ENCODE peak calls at places on chromosome 12, in eight cellular contexts. L, D, M, J, F, T, S and E are unnamed samples.

GRCh38 chr12:52552055-52552454 is 890 bp downstream of the KRT71 start:
- DNase-seq in J (no peak), D (no peak), M (no peak), F (peak; percentile 37), L (no peak), T (no peak), S (no peak), E (peak; percentile 38)

GRCh38 chr12:3152013-3152412 is 74.8 kb downstream of the TSPAN9 start:
- DNase-seq in L (no peak), D (no peak), S (no peak), M (no peak), J (no peak), F (no peak), T (no peak), E (peak; percentile 92)

GRCh38 chr12:59874781-59875180 is 279.0 kb downstream of the SLC16A7 start:
- DNase-seq in S (no peak), J (no peak), T (no peak), M (no peak), D (no peak), L (no peak), F (no peak), E (no peak)

GRCh38 chr12:1720494-1720893 is 29.6 kb downstream of the ADIPOR2 start:
- DNase-seq in F (no peak), S (no peak), T (no peak), M (no peak), D (peak; percentile 32), L (no peak), J (no peak), E (no peak)

GRCh38 chr12:111446631-111447570 is 41.2 kb downstream of the SH2B3 start:
- DNase-seq in F (no peak), S (no peak), J (no peak), T (peak; percentile 38), M (no peak), L (no peak), D (peak; percentile 78), E (peak; percentile 25)

GRCh38 chr12:112682586-112682985 is 109.0 kb upstream of the RPH3A start:
- DNase-seq in L (no peak), T (no peak), J (no peak), F (no peak), M (no peak), S (no peak), D (no peak), E (no peak)

GRCh38 chr12:57138526-57139272 is 8.7 kb downstream of the LRP1-AS start:
- DNase-seq in T (peak; percentile 82), S (no peak), F (peak; percentile 41), L (no peak), D (peak; percentile 97), M (no peak), J (no peak), E (peak; percentile 38)

GRCh38 chr12:93192878-93193277 is 184.8 kb upstream of the NUDT4 start:
- DNase-seq in S (no peak), T (no peak), L (no peak), J (no peak), D (no peak), M (no peak), F (no peak), E (no peak)